ENCODE peak calls at places on chromosomes 13 and 19, in nine cellular contexts. W is cardiac muscle cell, A is glutamatergic neuron, K is pancreas, J is AG10803, X is stomach, V is psoas muscle, D is AG04450, I is progenitor cell of endocrine pancreas. S is an unnamed sample.

GRCh38 chr19:37218592-37218935 is 550 bp downstream of the ZNF383 start:
- DNase-seq in V (no peak), W (no peak), X (no peak), J (peak), K (no peak), I (no peak), A (no peak), D (no peak), S (peak)

GRCh38 chr19:1396768-1397679 is 4.3 kb downstream of the GAMT start:
- DNase-seq in A (no peak), W (no peak), I (no peak), X (no peak), D (no peak), V (no peak), K (no peak), J (no peak), S (no peak)

GRCh38 chr13:42981317-42981716 is 10.7 kb downstream of the EPSTI1 start:
- DNase-seq in I (no peak), J (peak), A (no peak), W (peak), K (no peak), X (no peak), V (no peak), D (no peak), S (no peak)

GRCh38 chr19:2273356-2274184 is 8.4 kb downstream of the PEAK3 start:
- DNase-seq in J (peak), K (peak), V (peak), I (peak), D (no peak), W (peak), A (peak), X (peak), S (peak)

GRCh38 chr19:49362048-49362925 is at the start of gene TEAD2:
- DNase-seq in W (peak), A (peak), J (peak), D (no peak), X (peak), I (peak), K (peak), V (peak), S (no peak)

GRCh38 chr13:30319703-30320102 is 12.4 kb upstream of the KATNAL1 start:
- DNase-seq in I (no peak), J (peak), K (no peak), A (no peak), X (no peak), W (peak), D (no peak), V (no peak), S (no peak)

GRCh38 chr13:113001251-113002140 is 32.5 kb downstream of the MCF2L start:
- DNase-seq in K (peak), A (peak), J (no peak), D (no peak), X (peak), W (peak), V (no peak), I (peak), S (no peak)

GRCh38 chr19:2358548-2359173 is 1.4 kb upstream of the TMPRSS9 start:
- DNase-seq in D (no peak), A (no peak), J (no peak), K (no peak), W (no peak), V (no peak), I (no peak), X (no peak), S (no peak)

GRCh38 chr19:49073514-49074378 is 1.2 kb upstream of the KCNA7 start:
- DNase-seq in X (no peak), A (peak), W (no peak), D (no peak), I (no peak), J (no peak), V (peak), K (no peak), S (peak)

GRCh38 chr13:78978381-78978998 is 319.5 kb upstream of the OBI1 start:
- DNase-seq in J (peak), V (no peak), K (peak), D (peak), W (peak), I (no peak), A (no peak), X (peak), S (peak)

GRCh38 chr19:38868551-38868950 is 9.5 kb downstream of the RINL start:
- DNase-seq in D (no peak), A (no peak), X (no peak), I (no peak), W (no peak), V (no peak), K (no peak), J (no peak), S (no peak)

GRCh38 chr13:20667857-20668256 is 35.6 kb upstream of the IL17D start:
- DNase-seq in W (no peak), A (no peak), V (no peak), D (no peak), K (no peak), I (no peak), X (no peak), J (no peak), S (no peak)

GRCh38 chr19:15252398-15253018 is 20.3 kb upstream of the EPHX3 start:
- DNase-seq in K (no peak), X (no peak), J (peak), I (no peak), D (no peak), V (no peak), A (no peak), W (peak), S (no peak)

GRCh38 chr19:38360839-38361631 is 13.3 kb upstream of the PSMD8 start:
- DNase-seq in K (no peak), A (peak), J (no peak), D (no peak), V (no peak), W (no peak), X (no peak), I (no peak), S (no peak)

GRCh38 chr19:41597600-41598041 is 21.7 kb downstream of the CEACAM21 start:
- DNase-seq in I (peak), D (peak), V (peak), W (peak), A (peak), K (peak), X (peak), J (peak), S (peak)
- TF ChIP-seq CTCF in I (peak), D (peak), V (peak), W (peak), A (peak), K (peak), X (peak), J (peak), S (peak)

GRCh38 chr19:29085630-29086029 is 127.3 kb downstream of the UQCRFS1 start:
- DNase-seq in A (no peak), J (no peak), X (no peak), I (no peak), V (no peak), K (no peak), D (no peak), W (no peak), S (no peak)
- TF ChIP-seq CTCF in A (no peak), J (no peak), X (no peak), I (no peak), V (no peak), K (no peak), D (no peak), W (no peak), S (no peak)

GRCh38 chr19:45090598-45090997 is 2.4 kb upstream of the PPP1R37 start:
- DNase-seq in V (no peak), I (no peak), K (no peak), J (no peak), D (no peak), X (no peak), A (no peak), W (no peak), S (no peak)

GRCh38 chr19:45094707-45095106 is 1.7 kb downstream of the PPP1R37 start:
- DNase-seq in X (no peak), V (no peak), A (no peak), W (no peak), D (no peak), K (no peak), I (no peak), J (no peak), S (no peak)

GRCh38 chr19:45094158-45094557 is 1.2 kb downstream of the PPP1R37 start:
- DNase-seq in A (no peak), K (no peak), W (no peak), X (no peak), V (no peak), I (no peak), D (no peak), J (no peak), S (no peak)

GRCh38 chr19:45091031-45091918 is 1.7 kb upstream of the PPP1R37 start:
- DNase-seq in D (peak), W (peak), X (peak), V (peak), K (peak), J (peak), I (peak), A (peak), S (peak)

DNA sequence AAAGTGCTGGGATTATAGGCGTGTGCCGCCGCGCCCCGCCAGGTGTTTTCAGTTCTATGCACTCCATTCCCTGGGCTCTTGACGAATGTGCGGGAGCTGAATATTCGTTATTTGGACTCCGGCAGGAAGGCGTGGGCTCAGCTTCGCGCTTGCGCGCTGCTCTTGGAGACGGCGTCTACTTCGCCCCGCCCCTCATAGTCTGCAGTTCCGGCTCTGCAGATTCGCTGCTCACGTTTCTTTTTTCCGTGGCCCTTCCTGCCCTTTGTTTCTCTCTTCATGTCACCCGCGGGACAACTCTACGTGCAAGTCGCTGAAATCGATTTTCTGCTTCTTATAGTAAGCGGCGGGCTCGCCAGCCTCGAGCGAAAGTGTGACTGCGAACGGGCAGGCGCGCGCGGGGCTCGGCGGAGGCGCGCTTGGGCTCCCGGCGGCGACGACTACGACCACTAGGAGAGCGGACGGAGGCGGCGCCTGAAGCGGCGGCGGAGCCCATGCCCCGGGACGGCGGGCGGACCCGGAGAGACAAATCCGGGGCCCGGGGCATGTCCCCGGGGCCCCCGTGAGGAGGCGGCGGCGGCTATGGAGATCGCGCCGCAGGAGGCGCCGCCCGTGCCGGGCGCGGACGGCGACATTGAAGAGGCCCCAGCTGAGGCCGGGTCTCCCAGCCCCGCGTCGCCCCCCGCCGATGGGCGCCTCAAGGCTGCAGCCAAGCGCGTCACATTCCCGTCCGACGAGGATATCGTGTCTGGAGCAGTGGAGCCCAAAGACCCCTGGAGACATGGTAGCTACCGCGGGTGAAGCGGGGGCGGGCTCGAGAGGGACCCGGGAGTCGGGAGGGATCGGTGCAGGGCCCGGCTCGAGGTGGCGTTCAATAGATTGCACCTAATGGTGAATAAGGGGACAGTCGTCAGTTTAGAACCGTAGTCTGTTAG is at the start of gene PPP1R37:
- DNase-seq in W (peak), K (peak), V (peak), A (peak), X (peak), J (peak), D (peak), I (peak), S (peak)
- TF ChIP-seq CTCF in W (peak), K (peak), V (peak), A (no peak), X (peak), J (no peak), D (peak), I (peak), S (no peak)

GRCh38 chr19:3547767-3548282 is 8.9 kb downstream of the TEKTIP1 start:
- DNase-seq in A (no peak), D (no peak), J (no peak), I (no peak), X (no peak), W (no peak), V (no peak), K (no peak), S (no peak)
- TF ChIP-seq CTCF in A (no peak), D (no peak), J (no peak), I (no peak), X (no peak), W (no peak), V (no peak), K (no peak), S (no peak)